ENCODE peak calls at places on chromosomes 1 and 21, in ten cellular contexts. J is activated CD4-positive, CD25-positive, alpha-beta regulatory T cell; Q is neural progenitor cell; V is ovary; Y is T-helper 9 cell; P is MV-4-11; X is AG08395; G is stimulated activated CD8-positive, alpha-beta memory T cell treated with anti-CD3 and anti-CD28 coated beads, Interleukin-4, amount 100 ng/mL, for 24 hours; A is HS-27A; Z is MM.1S. E is an unnamed sample.

GRCh38 chr1:82395450-82395849 is 594.7 kb downstream of the ADGRL2 start:
- DNase-seq in V (no peak), X (no peak), J (no peak), G (no peak), A (no peak), Y (no peak), P (peak), Z (peak), Q (no peak), E (no peak)

GRCh38 chr1:167249702-167250101 is 29.0 kb downstream of the POU2F1 start:
- DNase-seq in G (no peak), X (no peak), A (no peak), P (no peak), Q (no peak), Z (no peak), J (no peak), Y (no peak), V (no peak), E (no peak)

GRCh38 chr1:54158071-54158470 is 5.3 kb upstream of the CDCP2 start:
- DNase-seq in J (no peak), G (no peak), P (no peak), A (no peak), X (no peak), Y (no peak), V (no peak), Q (no peak), Z (no peak), E (no peak)

GRCh38 chr1:8343464-8344001 is 25.6 kb downstream of the SLC45A1 start:
- DNase-seq in Z (no peak), X (peak), Y (no peak), P (no peak), A (peak), J (no peak), Q (no peak), V (peak), G (no peak), E (no peak)

GRCh38 chr1:87474098-87474497 is 145.4 kb downstream of the LMO4 start:
- DNase-seq in X (no peak), Q (no peak), Z (no peak), G (no peak), A (no peak), Y (no peak), P (no peak), V (no peak), J (no peak), E (no peak)

GRCh38 chr1:214727274-214727673 is 124.3 kb downstream of the CENPF start:
- DNase-seq in G (no peak), J (no peak), A (no peak), Y (no peak), Z (no peak), V (no peak), Q (no peak), X (no peak), P (no peak), E (peak)

GRCh38 chr1:62294211-62294610 is 25.0 kb downstream of the KANK4 start:
- DNase-seq in P (peak), Q (peak), Y (no peak), J (no peak), Z (no peak), X (no peak), V (no peak), G (no peak), A (no peak), E (peak)

GRCh38 chr21:44375686-44376320 is 22.4 kb downstream of the TRPM2 start:
- DNase-seq in Z (no peak), X (no peak), V (no peak), Q (no peak), P (no peak), J (no peak), A (no peak), G (no peak), Y (no peak), E (no peak)

GRCh38 chr1:244952940-244953339 is 88.6 kb upstream of the HNRNPU start:
- DNase-seq in X (no peak), Y (no peak), V (no peak), P (peak), G (no peak), Q (no peak), A (no peak), J (no peak), Z (no peak), E (no peak)

GRCh38 chr1:185483647-185484450 is 166.8 kb upstream of the IVNS1ABP start:
- DNase-seq in V (no peak), Q (peak), G (no peak), Y (no peak), A (peak), P (peak), X (peak), J (no peak), Z (no peak), E (no peak)

GRCh38 chr1:11196945-11197344 is 7.8 kb downstream of the ANGPTL7 start:
- DNase-seq in P (no peak), Q (no peak), A (no peak), G (no peak), Y (no peak), J (no peak), Z (no peak), V (no peak), X (no peak), E (no peak)

GRCh38 chr1:212364985-212365384 is 49.7 kb downstream of the PACC1 start:
- DNase-seq in G (no peak), P (no peak), Q (no peak), X (no peak), Z (no peak), A (no peak), Y (no peak), V (no peak), J (no peak), E (no peak)

GRCh38 chr1:3462356-3463012 is 8.0 kb downstream of the ARHGEF16 start:
- DNase-seq in Q (no peak), A (no peak), X (no peak), J (no peak), P (no peak), Z (no peak), Y (no peak), G (no peak), V (no peak), E (no peak)

GRCh38 chr1:221716713-221717490 is 25.0 kb downstream of the DUSP10 start:
- DNase-seq in A (no peak), Q (no peak), V (no peak), G (no peak), P (no peak), Y (no peak), J (no peak), Z (no peak), X (no peak), E (no peak)

GRCh38 chr1:198771562-198772153 is 132.8 kb downstream of the PTPRC start:
- DNase-seq in J (no peak), V (no peak), A (no peak), X (no peak), Y (no peak), Z (peak), G (no peak), P (no peak), Q (peak), E (no peak)

GRCh38 chr1:109598655-109599054 is 20.8 kb downstream of the GNAT2 start:
- DNase-seq in A (no peak), X (no peak), Y (no peak), P (no peak), Z (no peak), J (no peak), Q (peak), G (no peak), V (no peak), E (peak)

E was measured in WTC11.